ENCODE peak calls at places on chromosome 13, in seven cellular contexts. One of them, this sample, is unnamed.

GRCh38 chr13:113854238-113855011 is 9.5 kb downstream of the GAS6 start:
- DNase-seq in astrocyte: peak; percentile 53
- DNase-seq in NB4: peak; percentile 34
- DNase-seq in coronary artery: peak; percentile 71
- DNase-seq in cardiac fibroblast: peak; percentile 27
- DNase-seq in astrocyte of the spinal cord: peak; percentile 79
- DNase-seq in BE2C: no peak
- DNase-seq in this sample: no peak

GRCh38 chr13:19519049-19519448 is 42.3 kb downstream of the TPTE2 start:
- DNase-seq in astrocyte: no peak
- DNase-seq in NB4: no peak
- DNase-seq in coronary artery: no peak
- DNase-seq in cardiac fibroblast: no peak
- DNase-seq in astrocyte of the spinal cord: no peak
- DNase-seq in BE2C: no peak
- DNase-seq in this sample: peak; percentile 17

GRCh38 chr13:46679369-46680180 is 117.4 kb downstream of the ESD start:
- DNase-seq in astrocyte: no peak
- DNase-seq in NB4: no peak
- DNase-seq in coronary artery: no peak
- DNase-seq in cardiac fibroblast: peak; percentile 70
- DNase-seq in astrocyte of the spinal cord: peak; percentile 58
- DNase-seq in BE2C: peak; percentile 40
- DNase-seq in this sample: peak; percentile 87

GRCh38 chr13:50130686-50131051 is 115.4 kb downstream of the KCNRG start:
- DNase-seq in astrocyte: no peak
- DNase-seq in NB4: peak; percentile 59
- DNase-seq in coronary artery: peak; percentile 75
- DNase-seq in cardiac fibroblast: peak; percentile 59
- DNase-seq in astrocyte of the spinal cord: peak; percentile 62
- DNase-seq in BE2C: peak; percentile 31
- DNase-seq in this sample: no peak

GRCh38 chr13:58949646-58950045 is 1214.1 kb downstream of the DIAPH3 start:
- DNase-seq in astrocyte: no peak
- DNase-seq in NB4: peak; percentile 3
- DNase-seq in coronary artery: no peak
- DNase-seq in cardiac fibroblast: no peak
- DNase-seq in astrocyte of the spinal cord: no peak
- DNase-seq in BE2C: peak; percentile 13
- DNase-seq in this sample: no peak

GRCh38 chr13:50892162-50892944 is 17.2 kb upstream of the RNASEH2B start:
- DNase-seq in astrocyte: no peak
- DNase-seq in NB4: peak; percentile 73
- DNase-seq in coronary artery: no peak
- DNase-seq in cardiac fibroblast: no peak
- DNase-seq in astrocyte of the spinal cord: no peak
- DNase-seq in BE2C: no peak
- DNase-seq in this sample: peak; percentile 73

GRCh38 chr13:34913040-34913439 is 29.0 kb upstream of the NBEA start:
- DNase-seq in astrocyte: no peak
- DNase-seq in NB4: peak; percentile 31
- DNase-seq in coronary artery: no peak
- DNase-seq in cardiac fibroblast: peak; percentile 15
- DNase-seq in astrocyte of the spinal cord: peak; percentile 1
- DNase-seq in BE2C: no peak
- DNase-seq in this sample: peak; percentile 4

GRCh38 chr13:30410705-30411125 is 11.6 kb upstream of the UBE2L5 start:
- DNase-seq in astrocyte: peak; percentile 27
- DNase-seq in NB4: no peak
- DNase-seq in coronary artery: no peak
- DNase-seq in cardiac fibroblast: no peak
- DNase-seq in astrocyte of the spinal cord: no peak
- DNase-seq in BE2C: no peak
- DNase-seq in this sample: no peak

GRCh38 chr13:86409466-86410241 is 610.4 kb upstream of the SLITRK6 start:
- DNase-seq in astrocyte: no peak
- DNase-seq in NB4: no peak
- DNase-seq in coronary artery: no peak
- DNase-seq in cardiac fibroblast: no peak
- DNase-seq in astrocyte of the spinal cord: no peak
- DNase-seq in BE2C: no peak
- DNase-seq in this sample: peak; percentile 0

GRCh38 chr13:47672982-47673670 is 327.9 kb downstream of the SUCLA2 start:
- DNase-seq in astrocyte: peak; percentile 94
- DNase-seq in NB4: peak; percentile 33
- DNase-seq in coronary artery: no peak
- DNase-seq in cardiac fibroblast: peak; percentile 94
- DNase-seq in astrocyte of the spinal cord: peak; percentile 93
- DNase-seq in BE2C: no peak
- DNase-seq in this sample: no peak

GRCh38 chr13:66855110-66855509 is 375.0 kb downstream of the PCDH9 start:
- DNase-seq in astrocyte: no peak
- DNase-seq in NB4: no peak
- DNase-seq in coronary artery: no peak
- DNase-seq in cardiac fibroblast: no peak
- DNase-seq in astrocyte of the spinal cord: no peak
- DNase-seq in BE2C: no peak
- DNase-seq in this sample: no peak

GRCh38 chr13:48235100-48235813 is 2.3 kb downstream of the ITM2B start:
- DNase-seq in astrocyte: peak; percentile 42
- DNase-seq in NB4: peak; percentile 50
- DNase-seq in coronary artery: no peak
- DNase-seq in cardiac fibroblast: no peak
- DNase-seq in astrocyte of the spinal cord: peak; percentile 44
- DNase-seq in BE2C: peak; percentile 85
- DNase-seq in this sample: peak; percentile 65

GRCh38 chr13:79402074-79402635 is 3.9 kb downstream of the RBM26 start:
- DNase-seq in astrocyte: no peak
- DNase-seq in NB4: no peak
- DNase-seq in coronary artery: no peak
- DNase-seq in cardiac fibroblast: no peak
- DNase-seq in astrocyte of the spinal cord: no peak
- DNase-seq in BE2C: no peak
- DNase-seq in this sample: no peak

GRCh38 chr13:79402679-79403078 is 3.4 kb downstream of the RBM26 start:
- DNase-seq in astrocyte: no peak
- DNase-seq in NB4: no peak
- DNase-seq in coronary artery: no peak
- DNase-seq in cardiac fibroblast: no peak
- DNase-seq in astrocyte of the spinal cord: no peak
- DNase-seq in BE2C: no peak
- DNase-seq in this sample: no peak

GRCh38 chr13:79404361-79404760 is 1.7 kb downstream of the RBM26 start:
- DNase-seq in astrocyte: no peak
- DNase-seq in NB4: peak; percentile 33
- DNase-seq in coronary artery: no peak
- DNase-seq in cardiac fibroblast: no peak
- DNase-seq in astrocyte of the spinal cord: no peak
- DNase-seq in BE2C: no peak
- DNase-seq in this sample: peak; percentile 26

GRCh38 chr13:79401259-79402071 is 4.6 kb downstream of the RBM26 start:
- DNase-seq in astrocyte: no peak
- DNase-seq in NB4: peak; percentile 46
- DNase-seq in coronary artery: no peak
- DNase-seq in cardiac fibroblast: no peak
- DNase-seq in astrocyte of the spinal cord: no peak
- DNase-seq in BE2C: no peak
- DNase-seq in this sample: peak; percentile 60

DNA sequence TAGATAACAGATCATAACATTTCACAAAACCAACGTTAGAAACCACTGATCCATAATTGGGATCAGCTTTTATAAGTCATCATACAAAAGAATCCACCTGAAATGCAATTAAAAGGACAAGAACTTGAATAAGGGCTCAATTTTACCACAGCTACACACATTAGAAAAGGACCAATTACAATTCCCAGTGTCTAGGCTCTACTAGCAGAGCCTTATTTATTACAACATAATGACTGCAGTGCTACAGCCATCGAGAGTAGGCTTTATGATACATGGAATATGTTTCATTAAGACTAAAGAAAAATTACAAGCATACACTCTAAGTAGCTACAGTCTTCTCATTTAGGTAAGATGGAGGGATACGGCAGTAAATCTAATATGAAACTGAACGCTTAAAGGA is 2.9 kb downstream of the RBM26 start:
- DNase-seq in astrocyte: no peak
- DNase-seq in NB4: no peak
- DNase-seq in coronary artery: no peak
- DNase-seq in cardiac fibroblast: no peak
- DNase-seq in astrocyte of the spinal cord: no peak
- DNase-seq in BE2C: no peak
- DNase-seq in this sample: no peak
- H3K4me3 ChIP-seq in astrocyte: no peak overlapping the region
- H3K4me3 ChIP-seq in NB4: peak overlapping the region; percentile 83
- H3K4me3 ChIP-seq in coronary artery: peak overlapping the region; percentile 98
- H3K4me3 ChIP-seq in cardiac fibroblast: no peak overlapping the region
- H3K4me3 ChIP-seq in astrocyte of the spinal cord: no peak overlapping the region
- H3K4me3 ChIP-seq in BE2C: peak overlapping the region; percentile 76
- H3K4me3 ChIP-seq in this sample: peak overlapping the region; percentile 99

GRCh38 chr13:93726173-93727019 is 499.8 kb downstream of the GPC6 start:
- DNase-seq in astrocyte: no peak
- DNase-seq in NB4: no peak
- DNase-seq in coronary artery: no peak
- DNase-seq in cardiac fibroblast: no peak
- DNase-seq in astrocyte of the spinal cord: no peak
- DNase-seq in BE2C: no peak
- DNase-seq in this sample: no peak

GRCh38 chr13:93723316-93723715 is 496.7 kb downstream of the GPC6 start:
- DNase-seq in astrocyte: no peak
- DNase-seq in NB4: no peak
- DNase-seq in coronary artery: no peak
- DNase-seq in cardiac fibroblast: no peak
- DNase-seq in astrocyte of the spinal cord: no peak
- DNase-seq in BE2C: peak; percentile 16
- DNase-seq in this sample: no peak

GRCh38 chr13:93724187-93724586 is 497.6 kb downstream of the GPC6 start:
- DNase-seq in astrocyte: no peak
- DNase-seq in NB4: no peak
- DNase-seq in coronary artery: no peak
- DNase-seq in cardiac fibroblast: no peak
- DNase-seq in astrocyte of the spinal cord: no peak
- DNase-seq in BE2C: no peak
- DNase-seq in this sample: no peak

GRCh38 chr13:93716623-93717022 is 490.0 kb downstream of the GPC6 start:
- DNase-seq in astrocyte: no peak
- DNase-seq in NB4: no peak
- DNase-seq in coronary artery: no peak
- DNase-seq in cardiac fibroblast: no peak
- DNase-seq in astrocyte of the spinal cord: no peak
- DNase-seq in BE2C: no peak
- DNase-seq in this sample: no peak

DNA sequence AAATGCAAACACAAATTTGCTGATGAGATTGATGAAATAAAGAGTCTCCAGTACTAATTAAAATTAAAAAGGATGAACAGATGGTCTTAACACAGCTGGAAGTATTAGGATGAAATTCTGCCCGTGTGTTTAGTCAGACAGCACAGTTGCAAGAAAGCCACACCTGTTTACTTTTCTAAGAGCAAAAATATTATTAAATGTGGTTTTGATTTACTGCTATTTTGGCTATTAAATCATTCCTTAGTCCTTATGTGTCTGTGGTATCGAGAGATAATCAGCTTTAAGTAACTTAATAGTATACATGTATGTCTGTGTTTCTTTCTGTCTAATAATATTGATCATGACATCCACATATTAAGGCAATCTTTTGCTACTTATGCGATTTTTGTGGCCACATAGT is 494.9 kb downstream of the GPC6 start:
- DNase-seq in astrocyte: no peak
- DNase-seq in NB4: no peak
- DNase-seq in coronary artery: no peak
- DNase-seq in cardiac fibroblast: no peak
- DNase-seq in astrocyte of the spinal cord: no peak
- DNase-seq in BE2C: no peak
- DNase-seq in this sample: no peak
- TF ChIP-seq CTCF in astrocyte: no peak
- TF ChIP-seq CTCF in NB4: no peak
- TF ChIP-seq CTCF in coronary artery: no peak
- TF ChIP-seq CTCF in cardiac fibroblast: no peak
- TF ChIP-seq CTCF in astrocyte of the spinal cord: no peak
- TF ChIP-seq CTCF in BE2C: no peak
- TF ChIP-seq CTCF in this sample: no peak

GRCh38 chr13:99471231-99472202 is 29.8 kb upstream of the TM9SF2 start:
- DNase-seq in astrocyte: no peak
- DNase-seq in NB4: no peak
- DNase-seq in coronary artery: no peak
- DNase-seq in cardiac fibroblast: no peak
- DNase-seq in astrocyte of the spinal cord: no peak
- DNase-seq in BE2C: no peak
- DNase-seq in this sample: no peak
- H3K4me3 ChIP-seq in astrocyte: no peak overlapping the region
- H3K4me3 ChIP-seq in NB4: no peak overlapping the region
- H3K4me3 ChIP-seq in coronary artery: no peak overlapping the region
- H3K4me3 ChIP-seq in cardiac fibroblast: no peak overlapping the region
- H3K4me3 ChIP-seq in astrocyte of the spinal cord: no peak overlapping the region
- H3K4me3 ChIP-seq in BE2C: no peak overlapping the region
- H3K4me3 ChIP-seq in this sample: no peak overlapping the region

DNA sequence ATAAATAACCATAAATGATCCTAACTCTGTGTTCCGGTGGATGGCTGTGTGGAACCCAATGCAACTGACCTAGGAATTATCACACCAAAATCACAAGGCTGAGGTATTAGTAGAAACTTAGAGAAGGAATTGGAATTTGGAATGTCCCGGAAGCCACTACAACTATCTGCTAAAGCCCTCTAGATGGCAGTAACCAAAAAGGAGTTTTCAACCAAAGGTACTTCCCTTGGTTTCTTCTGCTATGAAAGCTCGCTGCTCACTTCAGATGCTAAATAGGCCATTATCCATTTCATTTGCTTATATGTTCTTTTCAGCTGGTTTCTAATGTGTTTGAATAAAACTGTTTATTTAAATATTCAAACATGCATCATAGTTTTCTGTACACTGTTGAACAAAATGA is 1589.1 kb upstream of the SPRY2 start:
- DNase-seq in astrocyte: no peak
- DNase-seq in NB4: peak; percentile 36
- DNase-seq in coronary artery: no peak
- DNase-seq in cardiac fibroblast: peak; percentile 1
- DNase-seq in astrocyte of the spinal cord: peak; percentile 26
- DNase-seq in BE2C: no peak
- DNase-seq in this sample: no peak
- TF ChIP-seq CTCF in astrocyte: peak; percentile 45
- TF ChIP-seq CTCF in NB4: peak; percentile 43
- TF ChIP-seq CTCF in coronary artery: no peak
- TF ChIP-seq CTCF in cardiac fibroblast: no peak
- TF ChIP-seq CTCF in astrocyte of the spinal cord: peak; percentile 69
- TF ChIP-seq CTCF in BE2C: peak; percentile 82
- TF ChIP-seq CTCF in this sample: no peak

GRCh38 chr13:99125335-99125915 is 75.2 kb upstream of the UBAC2 start:
- DNase-seq in astrocyte: no peak
- DNase-seq in NB4: peak; percentile 12
- DNase-seq in coronary artery: no peak
- DNase-seq in cardiac fibroblast: no peak
- DNase-seq in astrocyte of the spinal cord: no peak
- DNase-seq in BE2C: no peak
- DNase-seq in this sample: no peak
- H3K4me3 ChIP-seq in astrocyte: no peak overlapping the region
- H3K4me3 ChIP-seq in NB4: no peak overlapping the region
- H3K4me3 ChIP-seq in coronary artery: peak overlapping the region; percentile 59
- H3K4me3 ChIP-seq in cardiac fibroblast: no peak overlapping the region
- H3K4me3 ChIP-seq in astrocyte of the spinal cord: no peak overlapping the region
- H3K4me3 ChIP-seq in BE2C: no peak overlapping the region
- H3K4me3 ChIP-seq in this sample: no peak overlapping the region

GRCh38 chr13:42354246-42355117 is 82.5 kb downstream of the AKAP11 start:
- DNase-seq in astrocyte: peak; percentile 91
- DNase-seq in NB4: no peak
- DNase-seq in coronary artery: no peak
- DNase-seq in cardiac fibroblast: peak; percentile 67
- DNase-seq in astrocyte of the spinal cord: peak; percentile 97
- DNase-seq in BE2C: no peak
- DNase-seq in this sample: peak; percentile 76
- TF ChIP-seq CTCF in astrocyte: peak; percentile 6
- TF ChIP-seq CTCF in NB4: no peak
- TF ChIP-seq CTCF in coronary artery: no peak
- TF ChIP-seq CTCF in cardiac fibroblast: peak; percentile 24
- TF ChIP-seq CTCF in astrocyte of the spinal cord: peak; percentile 49
- TF ChIP-seq CTCF in BE2C: no peak
- TF ChIP-seq CTCF in this sample: peak; percentile 37